ENCODE peak calls at places on chromosomes 5 and 9, in six cellular contexts. C, B, Q, G, F and Z are unnamed samples.

GRCh38 chr5:161900981-161901380 is 53.1 kb downstream of the GABRA1 start:
- DNase-seq in C (no peak), B (no peak), Q (no peak), G (no peak), F (no peak), Z (no peak)

GRCh38 chr9:6771722-6772121 is 13.9 kb downstream of the KDM4C start:
- DNase-seq in C (no peak), B (no peak), Q (no peak), G (peak), F (peak), Z (peak)

GRCh38 chr5:60077292-60077691 is 183.8 kb upstream of the PDE4D start:
- DNase-seq in C (no peak), B (no peak), Q (no peak), G (no peak), F (no peak), Z (no peak)

GRCh38 chr9:78691531-78691930 is 394.6 kb downstream of the PSAT1 start:
- DNase-seq in C (peak), B (no peak), Q (no peak), G (no peak), F (no peak), Z (no peak)

GRCh38 chr9:512555-513272 is 298.0 kb downstream of the DOCK8 start:
- DNase-seq in C (no peak), B (no peak), Q (no peak), G (no peak), F (no peak), Z (no peak)

GRCh38 chr9:4689013-4689412 is 9.6 kb downstream of the CDC37L1 start:
- DNase-seq in C (no peak), B (no peak), Q (no peak), G (no peak), F (no peak), Z (no peak)

GRCh38 chr9:1400983-1401382 is 350.8 kb downstream of the DMRT2 start:
- DNase-seq in C (no peak), B (no peak), Q (no peak), G (no peak), F (peak), Z (no peak)

GRCh38 chr9:34646211-34647083 is at the start of gene GALT:
- DNase-seq in C (peak), B (peak), Q (peak), G (peak), F (peak), Z (no peak)

GRCh38 chr9:7785813-7786212 is 13.8 kb downstream of the DMAC1 start:
- DNase-seq in C (peak), B (no peak), Q (peak), G (no peak), F (no peak), Z (no peak)

GRCh38 chr5:157602505-157602904 is 26.9 kb upstream of the ADAM19 start:
- DNase-seq in C (peak), B (no peak), Q (no peak), G (no peak), F (no peak), Z (no peak)

GRCh38 chr5:140926211-140926902 is at the start of gene PCDHAC1:
- DNase-seq in C (no peak), B (peak), Q (peak), G (peak), F (peak), Z (peak)

GRCh38 chr5:74641014-74641777 is 668 bp upstream of the ENC1 start:
- DNase-seq in C (peak), B (peak), Q (peak), G (peak), F (peak), Z (no peak)

GRCh38 chr9:70551391-70551790 is 136.9 kb upstream of the KLF9 start:
- DNase-seq in C (peak), B (no peak), Q (no peak), G (no peak), F (no peak), Z (no peak)

GRCh38 chr5:600551-601541 is 11.3 kb upstream of the CEP72 start:
- DNase-seq in C (no peak), B (no peak), Q (no peak), G (no peak), F (no peak), Z (no peak)

GRCh38 chr5:55113327-55113726 is 10.9 kb downstream of the GZMA start:
- DNase-seq in C (no peak), B (no peak), Q (no peak), G (no peak), F (no peak), Z (no peak)

GRCh38 chr5:16345454-16345853 is 120.1 kb downstream of the ZNF622 start:
- DNase-seq in C (no peak), B (no peak), Q (no peak), G (no peak), F (peak), Z (no peak)

GRCh38 chr5:60705144-60705543 is 5.2 kb upstream of the DEPDC1B start:
- DNase-seq in C (no peak), B (no peak), Q (no peak), G (no peak), F (no peak), Z (no peak)

GRCh38 chr9:88280816-88281382 is 107.3 kb upstream of the SPIN1 start:
- DNase-seq in C (peak), B (peak), Q (peak), G (peak), F (peak), Z (peak)

GRCh38 chr5:139660105-139660915 is 12.2 kb downstream of the CXXC5 start:
- DNase-seq in C (no peak), B (no peak), Q (peak), G (no peak), F (no peak), Z (no peak)

GRCh38 chr5:27708579-27708978 is 670.2 kb upstream of the CDH9 start:
- DNase-seq in C (no peak), B (no peak), Q (no peak), G (no peak), F (peak), Z (no peak)

GRCh38 chr9:114754574-114754973 is 51.3 kb downstream of the TNFSF15 start:
- DNase-seq in C (no peak), B (no peak), Q (no peak), G (no peak), F (no peak), Z (no peak)

GRCh38 chr9:128523199-128523925 is 18.8 kb downstream of the GLE1 start:
- DNase-seq in C (peak), B (no peak), Q (peak), G (peak), F (peak), Z (no peak)

GRCh38 chr5:82748688-82749091 is 328.5 kb downstream of the TMEM167A start:
- DNase-seq in C (no peak), B (no peak), Q (no peak), G (no peak), F (no peak), Z (no peak)

GRCh38 chr9:122498883-122499288 is 11.7 kb upstream of the OR1J2 start:
- DNase-seq in C (peak), B (no peak), Q (peak), G (peak), F (peak), Z (peak)

GRCh38 chr9:118595719-118596305 is 773.4 kb downstream of the BRINP1 start:
- DNase-seq in C (no peak), B (peak), Q (peak), G (peak), F (peak), Z (peak)

GRCh38 chr5:115601709-115602584 is at the start of gene TICAM2:
- DNase-seq in C (peak), B (peak), Q (peak), G (peak), F (peak), Z (peak)
- H2AK5ac ChIP-seq in C (peak), B (no peak), Q (peak), G (no peak), F (no peak), Z (no peak)

GRCh38 chr9:3409453-3409852 is 116.3 kb downstream of the RFX3 start:
- DNase-seq in C (no peak), B (no peak), Q (no peak), G (no peak), F (no peak), Z (no peak)

GRCh38 chr9:3413984-3414383 is 111.8 kb downstream of the RFX3 start:
- DNase-seq in C (no peak), B (no peak), Q (no peak), G (no peak), F (no peak), Z (no peak)

DNA sequence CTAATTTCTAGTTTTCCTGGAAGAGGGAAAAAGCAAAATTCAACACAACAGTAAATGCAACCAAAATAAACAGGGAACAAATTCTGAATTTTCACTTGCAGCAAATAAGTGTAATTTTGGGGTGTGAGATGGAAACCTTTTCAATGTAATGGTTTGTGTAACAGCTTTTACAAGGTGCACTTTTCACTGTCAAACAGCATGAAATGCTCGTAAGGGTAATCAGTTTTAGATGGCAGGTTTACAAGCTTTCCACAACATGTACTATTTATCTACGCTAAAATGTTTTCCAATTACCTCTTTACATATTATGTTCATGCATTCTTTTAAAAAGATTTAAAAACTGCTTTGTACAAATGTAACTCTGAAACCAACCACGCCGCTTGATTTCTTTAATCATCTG is 115.3 kb downstream of the RFX3 start:
- DNase-seq in C (no peak), B (no peak), Q (no peak), G (no peak), F (no peak), Z (no peak)
- H2AK5ac ChIP-seq in C (no peak), B (no peak), Q (no peak), G (no peak), F (no peak), Z (no peak)

DNA sequence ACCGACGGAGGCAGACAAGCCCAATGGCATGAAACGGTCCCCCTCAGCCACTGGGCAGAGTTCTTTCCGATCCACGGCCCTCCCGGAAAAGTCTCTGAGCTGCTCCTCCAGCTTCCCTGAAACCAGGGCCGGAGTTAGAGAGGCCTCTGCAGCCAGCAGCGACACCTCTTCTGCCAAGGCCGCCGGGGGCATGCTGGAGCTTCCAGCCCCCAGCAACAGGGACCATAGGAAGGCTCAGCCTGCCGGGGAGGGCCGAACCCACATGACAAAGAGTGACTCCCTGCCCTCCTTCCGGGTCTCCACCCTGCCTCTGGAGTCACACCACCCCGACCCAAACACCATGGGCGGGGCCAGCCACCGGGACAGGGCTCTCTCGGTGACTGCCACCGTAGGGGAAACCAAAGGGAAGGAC is 30.1 kb downstream of the CD180 start:
- DNase-seq in C (no peak), B (no peak), Q (no peak), G (peak), F (peak), Z (no peak)
- H2AK5ac ChIP-seq in C (no peak), B (peak), Q (no peak), G (no peak), F (no peak), Z (no peak)

GRCh38 chr5:150161242-150162141 is 5.1 kb upstream of the CDX1 start:
- DNase-seq in C (peak), B (peak), Q (peak), G (peak), F (peak), Z (no peak)
- H2AK5ac ChIP-seq in C (peak), B (no peak), Q (no peak), G (no peak), F (no peak), Z (no peak)

DNA sequence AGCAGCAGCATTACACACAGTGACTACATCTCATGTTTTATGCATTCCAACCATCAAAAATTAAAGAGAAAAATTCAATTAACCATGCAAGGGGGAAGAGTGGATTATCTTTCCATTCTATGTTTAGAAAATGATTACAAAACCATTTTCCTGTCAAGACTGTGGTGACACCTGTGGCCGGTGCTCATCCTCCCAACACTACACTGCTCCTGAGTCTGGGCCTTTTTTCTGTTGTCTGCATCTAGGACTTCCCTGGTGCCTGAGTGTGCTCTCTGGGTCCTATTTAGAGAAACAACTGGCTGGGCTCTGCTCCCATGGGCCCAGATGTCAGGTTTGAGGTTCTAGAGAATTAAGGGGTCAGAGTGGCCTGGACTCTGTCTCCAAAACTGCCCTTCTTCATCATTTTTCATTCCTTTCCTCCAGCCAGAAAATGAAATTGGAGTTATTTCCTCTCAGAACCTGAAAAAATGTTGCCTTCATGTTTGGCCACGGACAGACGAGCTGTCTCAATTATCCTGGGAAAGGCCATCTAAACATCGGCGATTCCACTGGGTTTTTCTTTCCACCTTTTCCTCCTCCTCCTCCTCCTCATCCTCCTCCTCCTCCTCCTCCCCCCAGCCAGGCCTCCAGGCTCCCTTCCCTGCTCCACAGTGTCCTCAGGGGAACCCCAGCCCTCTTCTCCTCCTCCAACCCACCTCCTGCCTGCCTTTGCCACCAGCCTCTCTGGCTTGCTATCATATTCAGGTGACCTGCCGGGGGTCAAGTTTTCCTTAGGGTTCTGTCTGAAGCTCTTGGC is 11.4 kb upstream of the ARSI start:
- DNase-seq in C (no peak), B (no peak), Q (no peak), G (no peak), F (no peak), Z (no peak)
- H2AK5ac ChIP-seq in C (peak), B (no peak), Q (peak), G (no peak), F (no peak), Z (no peak)

DNA sequence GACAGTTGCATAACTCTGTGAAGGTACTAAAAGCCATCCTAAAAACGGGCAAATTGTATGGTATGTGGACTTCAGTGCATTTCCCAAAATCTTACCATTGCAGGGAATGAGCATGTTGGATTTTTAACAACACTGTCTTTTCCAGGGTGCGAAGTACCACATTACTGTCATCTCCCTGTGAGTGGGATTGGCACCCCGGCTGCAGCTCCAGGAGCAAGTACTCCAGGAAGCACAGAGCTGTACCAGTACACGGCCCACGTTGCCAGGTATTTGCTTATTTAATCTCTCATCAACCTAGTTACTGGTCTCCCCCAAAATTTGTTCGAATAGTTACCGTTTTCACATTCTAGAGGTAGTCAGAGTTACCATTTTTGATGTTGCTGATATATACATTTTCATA is 22.6 kb upstream of the TJP2 start:
- DNase-seq in C (no peak), B (no peak), Q (no peak), G (peak), F (no peak), Z (peak)
- H2AK5ac ChIP-seq in C (no peak), B (no peak), Q (no peak), G (no peak), F (no peak), Z (no peak)

GRCh38 chr9:81614335-81614734 is 75.0 kb downstream of the TLE1 start:
- DNase-seq in C (no peak), B (no peak), Q (no peak), G (no peak), F (no peak), Z (no peak)
- H2AK5ac ChIP-seq in C (peak), B (no peak), Q (peak), G (no peak), F (no peak), Z (no peak)